ENCODE peak calls at places on chromosomes 12 and 14, in ten cellular contexts. One of them, this sample, is unnamed.
A peak's percentile ranks its signal among the peaks of the same experiment; 100 is the strongest.

GRCh38 chr12:51888316-51889215 is 663 bp downstream of the ANKRD33 start:
- DNase-seq in DMS53: peak; percentile 44
- DNase-seq in fibroblast of mammary gland: no peak
- DNase-seq in NCI-H2171 treated with DMSO at 0.1 percent for 48 hours: peak; percentile 48
- DNase-seq in activated T-helper 1 cell treated with Interleukin-2 at 50 U/mL for 16 hours: no peak
- DNase-seq in D341Med: peak; percentile 49
- DNase-seq in stimulated activated naive B cell treated with anti-CD40 and anti-IgM and Interleukin-4, amounts not matched to agents 10 μg/mL and 1 μg/mL and 100 μg/mL, for 72 hours: no peak
- DNase-seq in stimulated activated CD8-positive, alpha-beta memory T cell treated with anti-CD3 and anti-CD28 coated beads, Interleukin-4, amount 100 ng/mL, for 1 hour: no peak
- DNase-seq in naive thymus-derived CD8-positive, alpha-beta T cell: no peak
- DNase-seq in activated T-cell treated with anti-CD3 and anti-CD28 coated beads for 24 hours: no peak
- DNase-seq in this sample: no peak

GRCh38 chr12:53595212-53595611 is 31.0 kb downstream of the ATF7 start:
- DNase-seq in fibroblast of mammary gland: no peak
- DNase-seq in stimulated activated naive B cell treated with anti-CD40 and anti-IgM and Interleukin-4, amounts not matched to agents 10 μg/mL and 1 μg/mL and 100 μg/mL, for 72 hours: no peak
- DNase-seq in NCI-H2171 treated with DMSO at 0.1 percent for 48 hours: no peak
- DNase-seq in naive thymus-derived CD8-positive, alpha-beta T cell: no peak
- DNase-seq in activated T-helper 1 cell treated with Interleukin-2 at 50 U/mL for 16 hours: no peak
- DNase-seq in DMS53: no peak
- DNase-seq in stimulated activated CD8-positive, alpha-beta memory T cell treated with anti-CD3 and anti-CD28 coated beads, Interleukin-4, amount 100 ng/mL, for 1 hour: no peak
- DNase-seq in activated T-cell treated with anti-CD3 and anti-CD28 coated beads for 24 hours: no peak
- DNase-seq in D341Med: no peak
- DNase-seq in this sample: no peak

GRCh38 chr12:55942055-55942454 is 11.1 kb downstream of the DGKA start:
- DNase-seq in stimulated activated naive B cell treated with anti-CD40 and anti-IgM and Interleukin-4, amounts not matched to agents 10 μg/mL and 1 μg/mL and 100 μg/mL, for 72 hours: no peak
- DNase-seq in fibroblast of mammary gland: no peak
- DNase-seq in DMS53: no peak
- DNase-seq in D341Med: no peak
- DNase-seq in activated T-cell treated with anti-CD3 and anti-CD28 coated beads for 24 hours: no peak
- DNase-seq in NCI-H2171 treated with DMSO at 0.1 percent for 48 hours: no peak
- DNase-seq in activated T-helper 1 cell treated with Interleukin-2 at 50 U/mL for 16 hours: no peak
- DNase-seq in stimulated activated CD8-positive, alpha-beta memory T cell treated with anti-CD3 and anti-CD28 coated beads, Interleukin-4, amount 100 ng/mL, for 1 hour: no peak
- DNase-seq in naive thymus-derived CD8-positive, alpha-beta T cell: no peak
- DNase-seq in this sample: no peak

GRCh38 chr14:22099942-22100763 is 426.5 kb upstream of the OR4E1 start:
- DNase-seq in fibroblast of mammary gland: peak; percentile 33
- DNase-seq in NCI-H2171 treated with DMSO at 0.1 percent for 48 hours: peak; percentile 82
- DNase-seq in stimulated activated naive B cell treated with anti-CD40 and anti-IgM and Interleukin-4, amounts not matched to agents 10 μg/mL and 1 μg/mL and 100 μg/mL, for 72 hours: peak; percentile 26
- DNase-seq in activated T-cell treated with anti-CD3 and anti-CD28 coated beads for 24 hours: peak; percentile 23
- DNase-seq in D341Med: peak; percentile 30
- DNase-seq in stimulated activated CD8-positive, alpha-beta memory T cell treated with anti-CD3 and anti-CD28 coated beads, Interleukin-4, amount 100 ng/mL, for 1 hour: peak; percentile 15
- DNase-seq in activated T-helper 1 cell treated with Interleukin-2 at 50 U/mL for 16 hours: peak; percentile 28
- DNase-seq in DMS53: peak; percentile 56
- DNase-seq in naive thymus-derived CD8-positive, alpha-beta T cell: peak; percentile 59
- DNase-seq in this sample: peak; percentile 5

GRCh38 chr14:75132374-75133086 is 5.7 kb upstream of the NEK9 start:
- DNase-seq in activated T-helper 1 cell treated with Interleukin-2 at 50 U/mL for 16 hours: no peak
- DNase-seq in D341Med: peak; percentile 56
- DNase-seq in activated T-cell treated with anti-CD3 and anti-CD28 coated beads for 24 hours: peak; percentile 43
- DNase-seq in stimulated activated naive B cell treated with anti-CD40 and anti-IgM and Interleukin-4, amounts not matched to agents 10 μg/mL and 1 μg/mL and 100 μg/mL, for 72 hours: peak; percentile 45
- DNase-seq in NCI-H2171 treated with DMSO at 0.1 percent for 48 hours: peak; percentile 81
- DNase-seq in naive thymus-derived CD8-positive, alpha-beta T cell: peak; percentile 52
- DNase-seq in DMS53: peak; percentile 77
- DNase-seq in fibroblast of mammary gland: peak; percentile 81
- DNase-seq in stimulated activated CD8-positive, alpha-beta memory T cell treated with anti-CD3 and anti-CD28 coated beads, Interleukin-4, amount 100 ng/mL, for 1 hour: no peak
- DNase-seq in this sample: peak; percentile 71

GRCh38 chr14:65304963-65305362 is 107.6 kb upstream of the FUT8 start:
- DNase-seq in fibroblast of mammary gland: no peak
- DNase-seq in DMS53: no peak
- DNase-seq in D341Med: no peak
- DNase-seq in activated T-helper 1 cell treated with Interleukin-2 at 50 U/mL for 16 hours: no peak
- DNase-seq in naive thymus-derived CD8-positive, alpha-beta T cell: no peak
- DNase-seq in activated T-cell treated with anti-CD3 and anti-CD28 coated beads for 24 hours: no peak
- DNase-seq in stimulated activated CD8-positive, alpha-beta memory T cell treated with anti-CD3 and anti-CD28 coated beads, Interleukin-4, amount 100 ng/mL, for 1 hour: no peak
- DNase-seq in NCI-H2171 treated with DMSO at 0.1 percent for 48 hours: no peak
- DNase-seq in stimulated activated naive B cell treated with anti-CD40 and anti-IgM and Interleukin-4, amounts not matched to agents 10 μg/mL and 1 μg/mL and 100 μg/mL, for 72 hours: no peak
- DNase-seq in this sample: no peak

GRCh38 chr12:28369483-28369882 is 179.2 kb downstream of the CCDC91 start:
- DNase-seq in naive thymus-derived CD8-positive, alpha-beta T cell: no peak
- DNase-seq in activated T-helper 1 cell treated with Interleukin-2 at 50 U/mL for 16 hours: no peak
- DNase-seq in DMS53: peak; percentile 50
- DNase-seq in activated T-cell treated with anti-CD3 and anti-CD28 coated beads for 24 hours: no peak
- DNase-seq in stimulated activated CD8-positive, alpha-beta memory T cell treated with anti-CD3 and anti-CD28 coated beads, Interleukin-4, amount 100 ng/mL, for 1 hour: no peak
- DNase-seq in D341Med: no peak
- DNase-seq in stimulated activated naive B cell treated with anti-CD40 and anti-IgM and Interleukin-4, amounts not matched to agents 10 μg/mL and 1 μg/mL and 100 μg/mL, for 72 hours: no peak
- DNase-seq in fibroblast of mammary gland: no peak
- DNase-seq in NCI-H2171 treated with DMSO at 0.1 percent for 48 hours: no peak
- DNase-seq in this sample: no peak

GRCh38 chr12:52924764-52925716 is 20.2 kb upstream of the KRT8 start:
- DNase-seq in fibroblast of mammary gland: peak; percentile 54
- DNase-seq in activated T-cell treated with anti-CD3 and anti-CD28 coated beads for 24 hours: no peak
- DNase-seq in naive thymus-derived CD8-positive, alpha-beta T cell: no peak
- DNase-seq in NCI-H2171 treated with DMSO at 0.1 percent for 48 hours: no peak
- DNase-seq in stimulated activated CD8-positive, alpha-beta memory T cell treated with anti-CD3 and anti-CD28 coated beads, Interleukin-4, amount 100 ng/mL, for 1 hour: no peak
- DNase-seq in DMS53: peak; percentile 80
- DNase-seq in D341Med: peak; percentile 10
- DNase-seq in stimulated activated naive B cell treated with anti-CD40 and anti-IgM and Interleukin-4, amounts not matched to agents 10 μg/mL and 1 μg/mL and 100 μg/mL, for 72 hours: no peak
- DNase-seq in activated T-helper 1 cell treated with Interleukin-2 at 50 U/mL for 16 hours: no peak
- DNase-seq in this sample: peak; percentile 80

GRCh38 chr12:79935624-79936040 is 735 bp upstream of the PPP1R12A start:
- DNase-seq in NCI-H2171 treated with DMSO at 0.1 percent for 48 hours: peak; percentile 70
- DNase-seq in stimulated activated naive B cell treated with anti-CD40 and anti-IgM and Interleukin-4, amounts not matched to agents 10 μg/mL and 1 μg/mL and 100 μg/mL, for 72 hours: no peak
- DNase-seq in activated T-cell treated with anti-CD3 and anti-CD28 coated beads for 24 hours: no peak
- DNase-seq in DMS53: peak; percentile 75
- DNase-seq in fibroblast of mammary gland: peak; percentile 46
- DNase-seq in naive thymus-derived CD8-positive, alpha-beta T cell: no peak
- DNase-seq in D341Med: no peak
- DNase-seq in activated T-helper 1 cell treated with Interleukin-2 at 50 U/mL for 16 hours: no peak
- DNase-seq in stimulated activated CD8-positive, alpha-beta memory T cell treated with anti-CD3 and anti-CD28 coated beads, Interleukin-4, amount 100 ng/mL, for 1 hour: no peak
- DNase-seq in this sample: peak; percentile 26

GRCh38 chr14:97319691-97320090 is 522.5 kb downstream of the VRK1 start:
- DNase-seq in DMS53: no peak
- DNase-seq in stimulated activated naive B cell treated with anti-CD40 and anti-IgM and Interleukin-4, amounts not matched to agents 10 μg/mL and 1 μg/mL and 100 μg/mL, for 72 hours: no peak
- DNase-seq in fibroblast of mammary gland: no peak
- DNase-seq in D341Med: no peak
- DNase-seq in stimulated activated CD8-positive, alpha-beta memory T cell treated with anti-CD3 and anti-CD28 coated beads, Interleukin-4, amount 100 ng/mL, for 1 hour: no peak
- DNase-seq in activated T-cell treated with anti-CD3 and anti-CD28 coated beads for 24 hours: no peak
- DNase-seq in NCI-H2171 treated with DMSO at 0.1 percent for 48 hours: peak; percentile 15
- DNase-seq in naive thymus-derived CD8-positive, alpha-beta T cell: no peak
- DNase-seq in activated T-helper 1 cell treated with Interleukin-2 at 50 U/mL for 16 hours: no peak
- DNase-seq in this sample: no peak

GRCh38 chr14:74324945-74325361 is 22.2 kb upstream of the ABCD4 start:
- DNase-seq in naive thymus-derived CD8-positive, alpha-beta T cell: no peak
- DNase-seq in DMS53: peak; percentile 50
- DNase-seq in stimulated activated CD8-positive, alpha-beta memory T cell treated with anti-CD3 and anti-CD28 coated beads, Interleukin-4, amount 100 ng/mL, for 1 hour: no peak
- DNase-seq in NCI-H2171 treated with DMSO at 0.1 percent for 48 hours: peak; percentile 69
- DNase-seq in activated T-cell treated with anti-CD3 and anti-CD28 coated beads for 24 hours: no peak
- DNase-seq in stimulated activated naive B cell treated with anti-CD40 and anti-IgM and Interleukin-4, amounts not matched to agents 10 μg/mL and 1 μg/mL and 100 μg/mL, for 72 hours: no peak
- DNase-seq in activated T-helper 1 cell treated with Interleukin-2 at 50 U/mL for 16 hours: no peak
- DNase-seq in fibroblast of mammary gland: peak; percentile 53
- DNase-seq in D341Med: peak; percentile 62
- DNase-seq in this sample: peak; percentile 52

GRCh38 chr12:62211510-62211909 is 48.7 kb upstream of the USP15 start:
- DNase-seq in stimulated activated naive B cell treated with anti-CD40 and anti-IgM and Interleukin-4, amounts not matched to agents 10 μg/mL and 1 μg/mL and 100 μg/mL, for 72 hours: no peak
- DNase-seq in stimulated activated CD8-positive, alpha-beta memory T cell treated with anti-CD3 and anti-CD28 coated beads, Interleukin-4, amount 100 ng/mL, for 1 hour: no peak
- DNase-seq in activated T-helper 1 cell treated with Interleukin-2 at 50 U/mL for 16 hours: no peak
- DNase-seq in DMS53: no peak
- DNase-seq in NCI-H2171 treated with DMSO at 0.1 percent for 48 hours: no peak
- DNase-seq in naive thymus-derived CD8-positive, alpha-beta T cell: no peak
- DNase-seq in fibroblast of mammary gland: peak; percentile 31
- DNase-seq in D341Med: no peak
- DNase-seq in activated T-cell treated with anti-CD3 and anti-CD28 coated beads for 24 hours: no peak
- DNase-seq in this sample: no peak

GRCh38 chr12:18849080-18849479 is 111.2 kb downstream of the CAPZA3 start:
- DNase-seq in D341Med: no peak
- DNase-seq in naive thymus-derived CD8-positive, alpha-beta T cell: no peak
- DNase-seq in DMS53: no peak
- DNase-seq in stimulated activated naive B cell treated with anti-CD40 and anti-IgM and Interleukin-4, amounts not matched to agents 10 μg/mL and 1 μg/mL and 100 μg/mL, for 72 hours: no peak
- DNase-seq in NCI-H2171 treated with DMSO at 0.1 percent for 48 hours: no peak
- DNase-seq in activated T-cell treated with anti-CD3 and anti-CD28 coated beads for 24 hours: no peak
- DNase-seq in activated T-helper 1 cell treated with Interleukin-2 at 50 U/mL for 16 hours: no peak
- DNase-seq in fibroblast of mammary gland: peak; percentile 56
- DNase-seq in stimulated activated CD8-positive, alpha-beta memory T cell treated with anti-CD3 and anti-CD28 coated beads, Interleukin-4, amount 100 ng/mL, for 1 hour: no peak
- DNase-seq in this sample: peak; percentile 5

GRCh38 chr14:99034711-99035171 is 237.3 kb downstream of the BCL11B start:
- DNase-seq in activated T-helper 1 cell treated with Interleukin-2 at 50 U/mL for 16 hours: no peak
- DNase-seq in NCI-H2171 treated with DMSO at 0.1 percent for 48 hours: no peak
- DNase-seq in DMS53: no peak
- DNase-seq in stimulated activated CD8-positive, alpha-beta memory T cell treated with anti-CD3 and anti-CD28 coated beads, Interleukin-4, amount 100 ng/mL, for 1 hour: no peak
- DNase-seq in activated T-cell treated with anti-CD3 and anti-CD28 coated beads for 24 hours: no peak
- DNase-seq in D341Med: no peak
- DNase-seq in fibroblast of mammary gland: no peak
- DNase-seq in naive thymus-derived CD8-positive, alpha-beta T cell: no peak
- DNase-seq in stimulated activated naive B cell treated with anti-CD40 and anti-IgM and Interleukin-4, amounts not matched to agents 10 μg/mL and 1 μg/mL and 100 μg/mL, for 72 hours: no peak
- DNase-seq in this sample: no peak

GRCh38 chr12:27868165-27868564 is 88.1 kb upstream of the MANSC4 start:
- DNase-seq in activated T-cell treated with anti-CD3 and anti-CD28 coated beads for 24 hours: no peak
- DNase-seq in DMS53: no peak
- DNase-seq in NCI-H2171 treated with DMSO at 0.1 percent for 48 hours: no peak
- DNase-seq in D341Med: no peak
- DNase-seq in fibroblast of mammary gland: peak; percentile 89
- DNase-seq in stimulated activated CD8-positive, alpha-beta memory T cell treated with anti-CD3 and anti-CD28 coated beads, Interleukin-4, amount 100 ng/mL, for 1 hour: no peak
- DNase-seq in naive thymus-derived CD8-positive, alpha-beta T cell: no peak
- DNase-seq in activated T-helper 1 cell treated with Interleukin-2 at 50 U/mL for 16 hours: no peak
- DNase-seq in stimulated activated naive B cell treated with anti-CD40 and anti-IgM and Interleukin-4, amounts not matched to agents 10 μg/mL and 1 μg/mL and 100 μg/mL, for 72 hours: no peak
- DNase-seq in this sample: peak; percentile 95

GRCh38 chr12:47725893-47726292 is 603 bp upstream of the ENDOU start:
- DNase-seq in naive thymus-derived CD8-positive, alpha-beta T cell: no peak
- DNase-seq in stimulated activated naive B cell treated with anti-CD40 and anti-IgM and Interleukin-4, amounts not matched to agents 10 μg/mL and 1 μg/mL and 100 μg/mL, for 72 hours: no peak
- DNase-seq in stimulated activated CD8-positive, alpha-beta memory T cell treated with anti-CD3 and anti-CD28 coated beads, Interleukin-4, amount 100 ng/mL, for 1 hour: no peak
- DNase-seq in activated T-helper 1 cell treated with Interleukin-2 at 50 U/mL for 16 hours: no peak
- DNase-seq in D341Med: no peak
- DNase-seq in DMS53: no peak
- DNase-seq in NCI-H2171 treated with DMSO at 0.1 percent for 48 hours: no peak
- DNase-seq in activated T-cell treated with anti-CD3 and anti-CD28 coated beads for 24 hours: no peak
- DNase-seq in fibroblast of mammary gland: peak; percentile 89
- DNase-seq in this sample: peak; percentile 84

GRCh38 chr14:104428333-104428851 is 151.2 kb upstream of the C14orf180 start:
- DNase-seq in DMS53: no peak
- DNase-seq in activated T-cell treated with anti-CD3 and anti-CD28 coated beads for 24 hours: no peak
- DNase-seq in activated T-helper 1 cell treated with Interleukin-2 at 50 U/mL for 16 hours: no peak
- DNase-seq in NCI-H2171 treated with DMSO at 0.1 percent for 48 hours: no peak
- DNase-seq in fibroblast of mammary gland: no peak
- DNase-seq in D341Med: peak; percentile 19
- DNase-seq in stimulated activated naive B cell treated with anti-CD40 and anti-IgM and Interleukin-4, amounts not matched to agents 10 μg/mL and 1 μg/mL and 100 μg/mL, for 72 hours: no peak
- DNase-seq in naive thymus-derived CD8-positive, alpha-beta T cell: peak; percentile 7
- DNase-seq in stimulated activated CD8-positive, alpha-beta memory T cell treated with anti-CD3 and anti-CD28 coated beads, Interleukin-4, amount 100 ng/mL, for 1 hour: no peak
- DNase-seq in this sample: no peak